ENCODE peak calls at places on chromosome 7, in four cellular contexts. R is activated CD8-positive, alpha-beta memory T cell treated with anti-CD3 and anti-CD28 coated beads for 48 hours; M is transverse colon; X is CD4-positive, CD25-positive, alpha-beta regulatory T cell. N is an unnamed sample.

GRCh38 chr7:53628775-53629174 is 593.3 kb downstream of the POM121L12 start:
- DNase-seq in R (no peak), M (no peak), X (no peak), N (no peak)

GRCh38 chr7:13822678-13823077 is 166.8 kb downstream of the ETV1 start:
- DNase-seq in R (no peak), M (no peak), X (no peak), N (no peak)

GRCh38 chr7:261341-262250 is 28.4 kb upstream of the FOXL3 start:
- DNase-seq in R (no peak), M (no peak), X (no peak), N (no peak)

GRCh38 chr7:128167316-128167691 is 73.8 kb upstream of the LEP start:
- DNase-seq in R (no peak), M (peak), X (no peak), N (no peak)

GRCh38 chr7:8105449-8106095 is 137.0 kb downstream of the GLCCI1 start:
- DNase-seq in R (no peak), M (no peak), X (no peak), N (no peak)

GRCh38 chr7:138551102-138551501 is 91.0 kb downstream of the TRIM24 start:
- DNase-seq in R (no peak), M (no peak), X (no peak), N (no peak)

GRCh38 chr7:74173074-74173473 is 1.1 kb upstream of the EIF4H start:
- DNase-seq in R (no peak), M (peak), X (no peak), N (no peak)

GRCh38 chr7:138036135-138036534 is 34.2 kb upstream of the CREB3L2 start:
- DNase-seq in R (no peak), M (no peak), X (no peak), N (no peak)

GRCh38 chr7:1950623-1951523 is 280.8 kb downstream of the ELFN1 start:
- DNase-seq in R (no peak), M (peak), X (no peak), N (no peak)

GRCh38 chr7:128247640-128248194 is 6.6 kb downstream of the LEP start:
- DNase-seq in R (no peak), M (no peak), X (no peak), N (no peak)

N was measured in mesothelial cell of epicardium.